ENCODE peak calls at places on chromosomes 6 and 20, in ten cellular contexts. R is nephron progenitor cell, U is NCI-H82, Y is Calu3, H is ecto neural progenitor cell, V is myocyte, J is fibroblast of lung, B is T follicular helper cell, P is NCI-H1417, O is sciatic nerve. E is an unnamed sample.

GRCh38 chr20:24491043-24491756 is 21.8 kb downstream of the SYNDIG1 start:
- DNase-seq in V (no peak), J (no peak), B (no peak), Y (no peak), H (no peak), U (no peak), O (no peak), R (no peak), P (no peak), E (no peak)

GRCh38 chr20:17863577-17864292 is 104.9 kb downstream of the SNX5 start:
- DNase-seq in B (no peak), U (no peak), J (peak; percentile 84), R (no peak), P (no peak), O (no peak), Y (no peak), H (no peak), V (no peak), E (no peak)

GRCh38 chr6:84789170-84789569 is 24.8 kb upstream of the TBX18 start:
- DNase-seq in P (no peak), B (no peak), J (no peak), U (no peak), O (no peak), H (no peak), Y (no peak), V (no peak), R (no peak), E (no peak)

GRCh38 chr20:58174708-58175287 is 53.7 kb downstream of the ANKRD60 start:
- DNase-seq in O (peak; percentile 84), B (no peak), J (peak; percentile 17), Y (no peak), P (no peak), V (no peak), R (peak; percentile 38), H (no peak), U (peak; percentile 85), E (peak; percentile 41)

GRCh38 chr6:87431263-87431662 is 23.5 kb downstream of the CFAP206 start:
- DNase-seq in R (no peak), O (no peak), B (no peak), U (no peak), H (no peak), J (peak; percentile 1), V (no peak), P (no peak), Y (no peak), E (peak; percentile 4)

GRCh38 chr6:77038801-77039200 is 424.5 kb downstream of the HTR1B start:
- DNase-seq in R (no peak), B (no peak), O (no peak), U (no peak), J (peak; percentile 18), Y (no peak), P (no peak), V (peak; percentile 59), H (no peak), E (no peak)

GRCh38 chr20:57656252-57656820 is 36.1 kb upstream of the ZBP1 start:
- DNase-seq in Y (peak; percentile 2), U (no peak), P (no peak), V (no peak), H (peak; percentile 34), R (no peak), B (no peak), O (peak; percentile 47), J (no peak), E (no peak)

GRCh38 chr6:1516742-1517520 is 92.8 kb upstream of the FOXC1 start:
- DNase-seq in U (no peak), Y (no peak), O (no peak), B (no peak), H (no peak), J (no peak), V (no peak), R (no peak), P (no peak), E (no peak)

GRCh38 chr6:67680297-67680932 is 954.7 kb upstream of the ADGRB3 start:
- DNase-seq in H (no peak), P (no peak), Y (no peak), J (peak; percentile 30), R (no peak), U (no peak), O (no peak), B (no peak), V (no peak), E (no peak)

GRCh38 chr20:43305749-43306148 is 116.0 kb upstream of the PTPRT start:
- DNase-seq in U (no peak), V (no peak), R (no peak), B (no peak), P (no peak), Y (no peak), H (no peak), O (no peak), J (no peak), E (no peak)

GRCh38 chr20:43448748-43449535 is 8.8 kb upstream of the SRSF6 start:
- DNase-seq in P (peak; percentile 40), V (peak; percentile 54), B (peak; percentile 12), O (no peak), H (peak; percentile 61), R (peak; percentile 43), J (peak; percentile 33), Y (peak; percentile 62), U (peak; percentile 80), E (peak; percentile 27)

GRCh38 chr6:22447862-22448261 is 121.5 kb upstream of the HDGFL1 start:
- DNase-seq in J (no peak), Y (no peak), U (peak; percentile 80), O (no peak), P (no peak), R (no peak), H (no peak), B (no peak), V (no peak), E (no peak)

GRCh38 chr6:169176361-169176991 is 77.2 kb downstream of the THBS2 start:
- DNase-seq in B (no peak), O (no peak), H (no peak), P (no peak), Y (no peak), V (no peak), U (no peak), J (no peak), R (no peak), E (no peak)

E was measured in Daoy.